ENCODE peak calls at places on chromosome 20, in seven cellular contexts. Q is keratinocyte, H is Panc1, T is body of pancreas, G is Peyer's patch, B is mammary epithelial cell, E is pancreas. C is an unnamed sample. For H3K27me3, the result is how much of the 10 kb centered on the place peaks cover.

GRCh38 chr20:50181344-50181743 is 9.3 kb upstream of the CEBPB start:
- DNase-seq in Q (no peak), H (no peak), T (no peak), G (no peak), B (no peak), E (no peak), C (no peak)

GRCh38 chr20:30284533-30284932 is 972.9 kb upstream of the DEFB115 start:
- DNase-seq in Q (no peak), H (no peak), T (peak), G (no peak), B (no peak), E (no peak), C (no peak)

GRCh38 chr20:10381477-10381876 is 52.5 kb downstream of the MKKS start:
- DNase-seq in Q (no peak), H (no peak), T (no peak), G (no peak), B (no peak), E (no peak), C (no peak)

GRCh38 chr20:50595988-50596693 is 86.0 kb downstream of the PTPN1 start:
- DNase-seq in Q (no peak), H (no peak), T (no peak), G (no peak), B (peak), E (no peak), C (no peak)

GRCh38 chr20:37590938-37591490 is 63.3 kb upstream of the BLCAP start:
- DNase-seq in Q (no peak), H (no peak), T (no peak), G (no peak), B (no peak), E (no peak), C (no peak)

GRCh38 chr20:50744143-50744792 is 12.9 kb downstream of the PARD6B start:
- DNase-seq in Q (no peak), H (no peak), T (peak), G (peak), B (peak), E (peak), C (peak)

GRCh38 chr20:32327087-32327681 is 30.9 kb upstream of the ASXL1 start:
- DNase-seq in Q (no peak), H (no peak), T (no peak), G (no peak), B (no peak), E (no peak), C (peak)

GRCh38 chr20:45589725-45590124 is 10.6 kb upstream of the WFDC8 start:
- DNase-seq in Q (no peak), H (no peak), T (no peak), G (no peak), B (no peak), E (no peak), C (no peak)

GRCh38 chr20:60011512-60012507 is 53.6 kb downstream of the CDH26 start:
- DNase-seq in Q (no peak), H (no peak), T (no peak), G (no peak), B (no peak), E (no peak), C (no peak)

GRCh38 chr20:47073766-47074475 is 179.3 kb downstream of the EYA2 start:
- DNase-seq in Q (no peak), H (no peak), T (no peak), G (no peak), B (no peak), E (no peak), C (no peak)

GRCh38 chr20:21100590-21101452 is 5.3 kb downstream of the LINC00237 start:
- DNase-seq in Q (no peak), H (no peak), T (no peak), G (no peak), B (no peak), E (no peak), C (no peak)

GRCh38 chr20:41275181-41275793 is 42.2 kb downstream of the ZHX3 start:
- DNase-seq in Q (no peak), H (no peak), T (peak), G (no peak), B (no peak), E (no peak), C (peak)

GRCh38 chr20:16607364-16608264 is 34.4 kb upstream of the KIF16B start:
- DNase-seq in Q (no peak), H (no peak), T (peak), G (peak), B (no peak), E (peak), C (no peak)

GRCh38 chr20:35133006-35133405 is 14.1 kb downstream of the EDEM2 start:
- DNase-seq in Q (no peak), H (no peak), T (no peak), G (no peak), B (no peak), E (no peak), C (no peak)

GRCh38 chr20:35954907-35955251 is 577 bp upstream of the SCAND1 start:
- DNase-seq in Q (no peak), H (no peak), T (peak), G (no peak), B (no peak), E (no peak), C (peak)

GRCh38 chr20:47150403-47151152 is 205.9 kb downstream of the ZMYND8 start:
- DNase-seq in Q (no peak), H (peak), T (peak), G (peak), B (peak), E (peak), C (peak)

GRCh38 chr20:39941235-39941634 is 747.8 kb downstream of the MAFB start:
- DNase-seq in Q (no peak), H (no peak), T (no peak), G (no peak), B (no peak), E (no peak), C (no peak)

GRCh38 chr20:9160341-9160740 is 91.5 kb downstream of the PLCB4 start:
- DNase-seq in Q (no peak), H (no peak), T (no peak), G (no peak), B (no peak), E (no peak), C (no peak)

DNA sequence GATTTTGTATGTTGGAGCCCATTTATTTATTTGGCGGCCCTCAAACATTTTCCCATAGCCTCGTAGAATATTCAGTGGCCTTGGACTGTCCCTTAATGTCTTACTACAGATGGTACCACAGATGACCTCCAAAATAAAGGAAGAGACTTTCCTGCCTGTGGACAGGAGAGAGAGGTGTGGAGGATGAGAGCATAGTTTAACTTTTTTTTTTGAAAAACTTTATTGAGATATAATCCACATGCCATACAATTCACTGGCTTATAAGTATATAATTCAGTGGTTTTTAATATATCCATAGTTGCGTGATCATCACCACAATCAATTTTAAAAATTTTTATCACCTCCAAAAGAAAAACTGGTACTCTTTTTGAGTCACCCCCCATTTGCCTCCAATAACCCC is 4.6 kb upstream of the PPP1R16B start:
- DNase-seq in Q (no peak), H (no peak), T (no peak), G (no peak), B (no peak), E (no peak), C (no peak)
- H3K27ac ChIP-seq in Q (no peak), H (no peak), T (no peak), G (no peak), B (no peak), E (no peak), C (no peak)

GRCh38 chr20:43959920-43960227 is 45.2 kb downstream of the TOX2 start:
- DNase-seq in Q (no peak), H (no peak), T (no peak), G (no peak), B (no peak), E (no peak), C (no peak)

GRCh38 chr20:43959079-43959919 is 44.6 kb downstream of the TOX2 start:
- DNase-seq in Q (no peak), H (no peak), T (peak), G (peak), B (no peak), E (peak), C (no peak)

GRCh38 chr20:43961116-43961515 is 46.5 kb downstream of the TOX2 start:
- DNase-seq in Q (no peak), H (no peak), T (no peak), G (no peak), B (no peak), E (no peak), C (no peak)

GRCh38 chr20:43961541-43962471 is 47.2 kb downstream of the TOX2 start:
- DNase-seq in Q (no peak), H (no peak), T (no peak), G (peak), B (no peak), E (no peak), C (no peak)

DNA sequence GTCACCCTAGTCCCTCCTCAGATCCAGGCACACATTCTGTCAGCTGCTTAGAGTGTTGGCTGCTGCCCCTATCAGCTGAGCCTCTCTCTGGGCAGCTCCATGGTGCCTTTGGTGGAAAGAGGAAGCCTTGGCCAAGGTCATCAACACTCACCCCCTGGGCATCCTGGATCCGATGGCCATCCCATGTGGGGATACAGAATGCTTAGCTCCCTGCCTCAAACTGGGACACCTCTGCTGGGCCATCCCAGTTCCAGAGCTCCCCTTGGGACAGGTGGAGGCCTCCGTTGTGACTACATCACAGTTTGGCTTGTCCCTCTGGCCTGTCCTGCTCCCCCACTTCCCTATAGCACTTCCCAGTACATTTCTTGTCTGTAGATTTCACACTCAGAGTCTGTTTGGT is 45.6 kb downstream of the TOX2 start:
- DNase-seq in Q (no peak), H (no peak), T (no peak), G (peak), B (no peak), E (no peak), C (no peak)
- TF ChIP-seq CTCF in Q (no peak), H (no peak), T (no peak), G (no peak), B (no peak), E (no peak), C (no peak)

DNA sequence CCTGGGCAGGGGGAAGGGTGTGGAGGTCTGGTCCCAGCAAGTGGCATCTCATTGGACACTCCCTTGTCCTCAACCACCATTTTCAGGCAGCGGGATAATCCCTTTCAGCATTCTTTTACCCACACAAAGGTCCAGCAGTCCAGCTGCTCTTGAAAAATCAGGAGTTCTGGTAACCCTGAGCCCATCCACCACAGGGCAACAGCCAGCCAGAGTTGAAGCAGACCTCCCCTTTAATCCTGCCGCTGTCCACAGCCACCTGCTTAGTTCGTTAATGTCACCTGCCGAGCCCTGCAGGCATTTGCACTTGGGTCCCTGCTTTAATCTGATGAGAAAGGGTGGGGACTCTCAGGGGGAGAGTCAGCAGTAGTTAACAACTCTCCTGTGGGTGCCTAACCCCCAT is 11.1 kb downstream of the TMEM74B start:
- DNase-seq in Q (no peak), H (no peak), T (no peak), G (no peak), B (no peak), E (no peak), C (no peak)
- H3K27me3 ChIP-seq in Q (under half), H (under half), T (under half), G (under half), B (under half), E (under half), C (under half)

GRCh38 chr20:4920655-4921054 is 80.7 kb downstream of the SLC23A2 start:
- DNase-seq in Q (no peak), H (no peak), T (no peak), G (no peak), B (no peak), E (no peak), C (no peak)

GRCh38 chr20:4918473-4918872 is 82.8 kb downstream of the SLC23A2 start:
- DNase-seq in Q (no peak), H (no peak), T (no peak), G (no peak), B (no peak), E (no peak), C (no peak)

GRCh38 chr20:4920131-4920530 is 81.2 kb downstream of the SLC23A2 start:
- DNase-seq in Q (no peak), H (no peak), T (no peak), G (no peak), B (no peak), E (no peak), C (no peak)

GRCh38 chr20:4919047-4919704 is 82.1 kb downstream of the SLC23A2 start:
- DNase-seq in Q (no peak), H (no peak), T (no peak), G (no peak), B (no peak), E (no peak), C (no peak)

GRCh38 chr20:4916991-4917881 is 84.1 kb downstream of the SLC23A2 start:
- DNase-seq in Q (no peak), H (no peak), T (no peak), G (no peak), B (peak), E (no peak), C (peak)
- H3K27ac ChIP-seq in Q (no peak), H (no peak), T (peak), G (no peak), B (no peak), E (no peak), C (no peak)

DNA sequence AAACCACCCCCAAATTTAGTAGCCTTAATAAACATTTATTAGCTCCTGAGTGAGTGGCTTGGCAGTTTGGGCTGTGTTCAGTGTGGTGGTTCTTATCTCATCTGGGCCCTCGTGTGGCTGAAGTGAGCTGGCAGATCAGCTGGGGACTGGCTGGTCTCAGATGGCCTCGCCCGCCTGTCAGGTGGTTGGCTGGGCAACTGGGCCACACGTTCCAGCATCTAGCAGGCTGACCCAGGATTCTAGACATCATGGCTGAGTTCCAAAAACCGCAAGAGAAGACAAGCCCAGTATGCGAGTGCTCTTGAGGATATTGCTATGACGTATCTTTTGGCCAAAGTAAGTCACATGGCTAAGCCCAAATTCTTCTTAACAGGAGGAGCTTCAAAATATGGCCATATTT is 28.9 kb downstream of the EIF2S2 start:
- DNase-seq in Q (peak), H (no peak), T (peak), G (peak), B (peak), E (peak), C (peak)
- TF ChIP-seq CTCF in Q (peak), H (no peak), T (peak), G (no peak), B (peak), E (no peak), C (peak)

DNA sequence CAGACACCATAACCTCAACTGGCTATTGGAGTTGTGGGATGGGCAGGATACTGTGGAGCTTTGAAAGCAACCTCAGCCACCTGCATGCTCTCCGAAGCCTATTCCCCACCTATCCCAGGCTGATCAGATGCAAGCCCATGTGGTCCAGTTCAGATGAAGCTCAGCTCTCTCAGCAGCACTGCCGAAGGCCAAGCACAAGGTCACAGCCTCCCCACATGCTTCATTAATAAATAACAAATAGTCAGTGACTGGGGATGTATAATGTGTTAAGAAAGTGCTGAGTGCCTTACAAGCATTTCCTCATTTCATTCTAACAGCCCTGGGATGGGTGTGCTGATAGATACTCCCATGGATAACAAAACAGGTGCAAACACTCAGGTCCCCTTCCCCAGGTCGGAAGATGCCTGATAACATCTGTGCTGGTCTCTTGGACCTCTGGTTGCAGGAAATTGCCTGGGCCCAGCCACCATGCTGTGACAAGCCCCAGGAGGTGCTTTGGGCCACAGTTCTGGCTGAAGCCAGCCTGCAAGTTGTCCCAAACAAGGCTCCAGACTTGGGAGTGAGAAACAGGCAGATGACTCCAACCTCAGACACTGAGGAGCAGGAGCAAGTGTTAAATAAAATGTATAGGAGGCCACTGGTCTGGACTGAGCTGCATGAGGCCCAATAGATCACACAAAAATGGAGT is 3.7 kb downstream of the ACSS1 start:
- DNase-seq in Q (no peak), H (no peak), T (no peak), G (peak), B (no peak), E (no peak), C (no peak)
- H3K27me3 ChIP-seq in Q (under half), H (under half), T (under half), G (under half), B (under half), E (under half), C (under half)

GRCh38 chr20:58339741-58340140 is 30.2 kb downstream of the RAB22A start:
- DNase-seq in Q (no peak), H (no peak), T (no peak), G (no peak), B (no peak), E (no peak), C (no peak)

GRCh38 chr20:58340151-58340550 is 30.6 kb downstream of the RAB22A start:
- DNase-seq in Q (no peak), H (no peak), T (no peak), G (no peak), B (no peak), E (no peak), C (no peak)

GRCh38 chr20:58340853-58341252 is 31.3 kb downstream of the RAB22A start:
- DNase-seq in Q (no peak), H (no peak), T (no peak), G (no peak), B (no peak), E (no peak), C (peak)

GRCh38 chr20:58344741-58345140 is 35.2 kb downstream of the RAB22A start:
- DNase-seq in Q (no peak), H (no peak), T (no peak), G (no peak), B (peak), E (no peak), C (peak)

GRCh38 chr20:58342104-58342945 is 32.8 kb downstream of the RAB22A start:
- DNase-seq in Q (peak), H (peak), T (no peak), G (no peak), B (peak), E (no peak), C (peak)
- H3K27ac ChIP-seq in Q (peak), H (no peak), T (no peak), G (no peak), B (peak), E (no peak), C (peak)

DNA sequence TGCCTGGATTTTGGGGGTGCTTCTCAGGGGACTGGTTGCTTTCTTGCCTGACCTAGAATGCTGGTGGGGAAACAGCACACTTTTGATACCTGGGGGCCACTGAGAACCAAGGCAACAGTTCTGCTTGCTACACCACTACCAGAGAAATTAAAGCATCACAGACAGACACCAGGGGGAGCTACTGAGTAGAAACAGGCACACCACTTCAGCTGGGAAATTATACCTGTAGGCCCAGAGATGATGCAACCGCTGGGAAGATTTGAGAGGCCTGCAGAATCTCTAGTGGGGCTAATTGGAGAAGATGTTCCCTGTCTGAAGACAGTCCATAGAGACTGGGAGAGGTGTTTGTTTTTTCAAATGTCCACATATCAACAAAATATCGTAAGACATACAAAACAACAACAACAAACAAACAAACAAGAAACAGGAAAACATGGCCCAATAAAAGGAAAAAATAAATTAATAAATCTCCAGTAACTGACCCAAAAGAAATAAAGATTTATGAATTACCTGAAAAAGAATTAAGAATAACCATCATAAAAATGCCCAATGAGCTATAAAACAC is 129.4 kb upstream of the RIN2 start:
- DNase-seq in Q (peak), H (peak), T (peak), G (peak), B (peak), E (peak), C (peak)
- TF ChIP-seq CTCF in Q (peak), H (peak), T (peak), G (no peak), B (peak), E (peak), C (peak)

GRCh38 chr20:62701161-62702007 is 7.3 kb upstream of the NTSR1 start:
- DNase-seq in Q (no peak), H (no peak), T (no peak), G (no peak), B (no peak), E (no peak), C (no peak)
- H3K27me3 ChIP-seq in Q (under half), H (under half), T (under half), G (under half), B (under half), E (under half), C (under half)